ENCODE peak calls at places on chromosome 2, in six cellular contexts. Q, Y, O, I, E and R are unnamed samples.

GRCh38 chr2:8549942-8550341 is 131.9 kb upstream of the ID2 start:
- DNase-seq in E (no peak), I (no peak), Q (no peak), O (no peak), Y (no peak), R (no peak)

GRCh38 chr2:52220393-52220792 is 1188.5 kb upstream of the NRXN1 start:
- DNase-seq in O (no peak), E (no peak), I (no peak), Y (peak), Q (no peak), R (no peak)

GRCh38 chr2:201254331-201254730 is 6.0 kb upstream of the CASP8 start:
- DNase-seq in E (no peak), I (no peak), Q (no peak), Y (peak), O (peak), R (no peak)

GRCh38 chr2:171308280-171309054 is 125.3 kb downstream of the METTL8 start:
- DNase-seq in Q (no peak), I (no peak), E (no peak), Y (no peak), O (no peak), R (no peak)

GRCh38 chr2:143901185-143901842 is 618.6 kb downstream of the ZEB2 start:
- DNase-seq in O (peak), Y (no peak), Q (no peak), E (peak), I (no peak), R (no peak)

GRCh38 chr2:223589901-223590300 is 12.3 kb downstream of the SCG2 start:
- DNase-seq in Y (no peak), E (no peak), Q (no peak), O (no peak), I (no peak), R (no peak)

GRCh38 chr2:172924070-172924469 is 151.6 kb upstream of the MAP3K20 start:
- DNase-seq in O (no peak), Q (no peak), I (no peak), Y (no peak), E (no peak), R (no peak)

GRCh38 chr2:152627010-152627957 is 90.0 kb downstream of the PRPF40A start:
- DNase-seq in E (peak), I (no peak), Q (no peak), O (peak), Y (no peak), R (no peak)

GRCh38 chr2:19687260-19687659 is 214.5 kb downstream of the TTC32 start:
- DNase-seq in Y (no peak), Q (no peak), E (no peak), I (no peak), O (no peak), R (no peak)

GRCh38 chr2:169160926-169161481 is 91.6 kb downstream of the DHRS9 start:
- DNase-seq in O (no peak), E (no peak), Y (no peak), Q (no peak), I (no peak), R (no peak)

GRCh38 chr2:96499061-96499960 is 5.8 kb downstream of the NEURL3 start:
- DNase-seq in E (no peak), I (no peak), Y (no peak), Q (peak), O (no peak), R (no peak)

GRCh38 chr2:118443596-118443995 is 355.3 kb downstream of the INSIG2 start:
- DNase-seq in Y (no peak), O (no peak), Q (no peak), I (no peak), E (peak), R (no peak)

GRCh38 chr2:213167559-213167958 is 16.1 kb upstream of the IKZF2 start:
- DNase-seq in I (no peak), Q (no peak), Y (no peak), E (peak), O (no peak), R (no peak)

GRCh38 chr2:20092226-20092900 is 40.9 kb upstream of the LAPTM4A start:
- DNase-seq in E (no peak), I (no peak), Q (no peak), O (no peak), Y (no peak), R (no peak)